ENCODE peak calls at places on chromosomes 4 and X, in seven cellular contexts. M is naive thymus-derived CD4-positive, alpha-beta T cell; E is left ventricle myocardium inferior; K is neuronal stem cell; Q is effector memory CD4-positive, alpha-beta T cell; G is lung; L is AG04450. R is an unnamed sample.

GRCh38 chr4:99885063-99885664 is 9.1 kb downstream of the LAMTOR3 start:
- DNase-seq in M (peak; percentile 54), E (no peak), K (no peak), Q (no peak), G (no peak), L (no peak), R (no peak)

GRCh38 chr4:113355550-113356371 is 306.3 kb downstream of the ANK2 start:
- DNase-seq in M (peak; percentile 14), E (peak; percentile 22), K (no peak), Q (peak; percentile 40), G (no peak), L (peak; percentile 32), R (peak; percentile 7)

GRCh38 chrX:153635788-153636668 is 11.0 kb upstream of the DUSP9 start:
- DNase-seq in M (no peak), E (no peak), K (no peak), Q (no peak), G (no peak), L (no peak), R (no peak)

GRCh38 chr4:184536070-184536880 is 61.9 kb upstream of the IRF2 start:
- DNase-seq in M (no peak), E (no peak), K (no peak), Q (no peak), G (no peak), L (no peak), R (no peak)

GRCh38 chr4:84418032-84418709 is 80.9 kb downstream of the NKX6-1 start:
- DNase-seq in M (no peak), E (no peak), K (no peak), Q (no peak), G (no peak), L (no peak), R (no peak)

GRCh38 chrX:13579696-13580095 is 10.3 kb downstream of the EGFL6 start:
- DNase-seq in M (no peak), E (no peak), K (no peak), Q (no peak), G (no peak), L (no peak), R (no peak)

GRCh38 chr4:178970433-178971140 is 1528.3 kb upstream of the AGA start:
- DNase-seq in M (no peak), E (no peak), K (no peak), Q (no peak), G (no peak), L (no peak), R (no peak)

GRCh38 chrX:127702527-127702926 is 349.7 kb downstream of the ACTRT1 start:
- DNase-seq in M (no peak), E (no peak), K (no peak), Q (no peak), G (no peak), L (no peak), R (no peak)

GRCh38 chrX:69155786-69156520 is 9.3 kb downstream of the PJA1 start:
- DNase-seq in M (no peak), E (no peak), K (no peak), Q (no peak), G (no peak), L (no peak), R (no peak)

GRCh38 chr4:183636923-183637322 is 22.1 kb downstream of the RWDD4 start:
- DNase-seq in M (no peak), E (no peak), K (no peak), Q (no peak), G (no peak), L (no peak), R (no peak)

GRCh38 chr4:179353791-179354190 is 1911.6 kb upstream of the AGA start:
- DNase-seq in M (no peak), E (no peak), K (no peak), Q (no peak), G (no peak), L (no peak), R (no peak)

GRCh38 chr4:152659806-152660205 is 20.0 kb downstream of the TMEM154 start:
- DNase-seq in M (no peak), E (no peak), K (no peak), Q (no peak), G (no peak), L (no peak), R (no peak)

GRCh38 chr4:4819213-4819606 is 40.3 kb upstream of the MSX1 start:
- DNase-seq in M (no peak), E (no peak), K (no peak), Q (no peak), G (no peak), L (no peak), R (no peak)

GRCh38 chr4:4821577-4821976 is 37.9 kb upstream of the MSX1 start:
- DNase-seq in M (no peak), E (no peak), K (no peak), Q (no peak), G (no peak), L (no peak), R (no peak)

GRCh38 chr4:4818440-4819212 is 40.8 kb upstream of the MSX1 start:
- DNase-seq in M (no peak), E (no peak), K (no peak), Q (no peak), G (no peak), L (no peak), R (no peak)

GRCh38 chr4:4820264-4820663 is 39.2 kb upstream of the MSX1 start:
- DNase-seq in M (no peak), E (no peak), K (no peak), Q (no peak), G (no peak), L (no peak), R (no peak)

DNA sequence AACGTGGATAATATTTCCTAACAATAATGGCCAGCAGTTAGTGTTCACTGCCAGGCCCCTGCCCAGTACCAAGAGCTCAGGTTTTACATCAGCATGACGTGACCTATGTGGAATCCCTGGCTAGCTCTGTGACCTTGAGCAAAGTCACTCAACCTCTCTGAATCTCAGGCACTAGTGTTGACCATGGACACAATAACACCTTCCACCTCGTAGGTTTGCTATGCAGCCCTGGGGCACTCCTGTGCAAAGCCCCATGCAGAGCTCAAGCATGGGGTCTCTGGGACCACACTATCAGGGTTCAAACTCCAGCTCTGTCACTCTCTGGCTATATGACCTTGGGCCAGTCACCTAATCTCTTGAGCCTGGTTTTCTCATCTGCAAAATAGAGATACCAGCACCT is 38.7 kb upstream of the MSX1 start:
- DNase-seq in M (no peak), E (no peak), K (no peak), Q (no peak), G (no peak), L (no peak), R (no peak)
- H3K9me3 ChIP-seq in M (no peaks in the 10 kb centered on the region), E (peaks cover 30% of the 10 kb centered on the region), K (peaks cover 4% of the 10 kb centered on the region), Q (no peaks in the 10 kb centered on the region), G (peaks cover 23% of the 10 kb centered on the region), L (no peaks in the 10 kb centered on the region), R (no peaks in the 10 kb centered on the region)

DNA sequence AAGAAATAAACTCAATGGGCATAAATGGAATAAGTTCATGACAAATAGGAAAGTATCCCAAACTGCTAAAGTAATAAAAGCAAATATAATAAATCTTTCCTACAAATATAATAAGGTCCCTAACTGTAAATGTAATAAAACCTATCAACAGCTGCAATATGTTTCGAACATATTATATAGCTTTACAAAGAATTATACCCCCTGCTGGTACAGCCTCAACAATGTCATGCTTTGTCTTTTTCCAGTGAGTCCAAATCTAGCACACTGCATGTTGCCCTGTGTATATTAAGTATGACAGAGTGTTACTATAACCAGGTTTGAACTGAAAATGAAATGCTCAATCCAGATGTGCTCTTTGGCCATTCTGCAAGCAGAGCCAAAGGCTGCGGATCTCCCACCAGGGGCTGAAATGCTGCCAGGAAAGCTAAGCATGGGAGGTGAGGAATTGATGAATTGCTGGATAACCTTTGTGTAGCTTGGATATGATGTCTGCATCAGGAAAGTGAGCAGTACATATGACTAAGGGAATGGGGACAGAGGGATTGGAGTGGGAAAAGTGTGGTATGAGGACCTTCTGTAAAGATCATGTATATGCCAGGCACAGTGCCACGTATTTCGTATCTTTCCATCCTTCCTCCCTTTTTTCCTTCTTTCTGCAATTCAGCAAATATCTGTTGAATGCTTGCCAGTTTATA is 954.5 kb upstream of the LCORL start:
- DNase-seq in M (no peak), E (no peak), K (no peak), Q (no peak), G (no peak), L (no peak), R (no peak)
- H3K9me3 ChIP-seq in M (no peaks in the 10 kb centered on the region), E (peaks cover 14% of the 10 kb centered on the region), K (peaks cover under 1% of the 10 kb centered on the region), Q (no peaks in the 10 kb centered on the region), G (no peaks in the 10 kb centered on the region), L (no peaks in the 10 kb centered on the region), R (no peaks in the 10 kb centered on the region)

DNA sequence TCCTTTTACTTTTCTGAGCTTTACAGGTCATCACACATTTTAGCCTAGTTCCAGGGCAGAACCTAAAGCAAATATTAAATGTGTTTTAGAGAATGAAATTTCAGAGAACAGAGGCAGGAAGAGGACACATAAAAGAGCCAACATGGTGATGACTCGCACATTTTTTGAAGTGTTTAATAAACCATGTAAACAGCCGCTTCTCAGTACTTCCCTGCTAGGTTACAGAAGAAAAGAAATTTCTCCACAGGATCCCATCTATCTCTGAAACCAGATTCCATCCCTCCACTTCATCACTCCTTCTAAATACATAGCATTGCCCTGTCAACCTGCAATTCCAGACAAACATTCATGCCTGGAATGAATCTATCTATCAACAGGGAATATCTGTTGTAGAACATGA is 949.5 kb upstream of the PCDH7 start:
- DNase-seq in M (no peak), E (no peak), K (no peak), Q (no peak), G (no peak), L (no peak), R (no peak)
- H3K9me3 ChIP-seq in M (no peaks in the 10 kb centered on the region), E (peaks cover 38% of the 10 kb centered on the region), K (no peaks in the 10 kb centered on the region), Q (no peaks in the 10 kb centered on the region), G (no peaks in the 10 kb centered on the region), L (no peaks in the 10 kb centered on the region), R (no peaks in the 10 kb centered on the region)

GRCh38 chr4:4783847-4784246 is 75.6 kb upstream of the MSX1 start:
- DNase-seq in M (no peak), E (no peak), K (no peak), Q (no peak), G (no peak), L (no peak), R (no peak)
- H3K9me3 ChIP-seq in M (no peaks in the 10 kb centered on the region), E (peaks cover 14% of the 10 kb centered on the region), K (peaks cover 6% of the 10 kb centered on the region), Q (peaks cover 4% of the 10 kb centered on the region), G (peaks cover 13% of the 10 kb centered on the region), L (peaks cover 7% of the 10 kb centered on the region), R (peaks cover 3% of the 10 kb centered on the region)

DNA sequence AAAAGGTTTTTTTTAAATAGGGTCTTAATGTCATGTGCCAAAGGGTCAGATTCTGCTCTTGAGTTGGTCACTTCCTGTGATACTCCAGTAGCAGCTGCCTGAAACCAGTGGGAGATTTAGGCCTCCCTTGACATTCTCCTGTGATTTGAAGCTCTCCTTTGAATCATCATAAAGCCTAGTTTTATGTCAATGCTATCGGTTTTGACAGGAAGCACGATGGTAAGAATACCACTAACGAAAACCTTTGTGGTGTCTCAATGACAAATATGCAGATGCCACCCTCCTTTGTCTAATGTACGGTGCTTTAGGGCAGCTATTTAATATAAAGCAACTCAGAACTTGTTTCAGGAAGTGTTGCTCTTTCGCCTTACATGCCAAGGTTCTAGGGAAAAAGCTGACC is 44.2 kb downstream of the CCNI start:
- DNase-seq in M (peak; percentile 31), E (no peak), K (no peak), Q (no peak), G (no peak), L (no peak), R (no peak)
- H3K9me3 ChIP-seq in M (no peaks in the 10 kb centered on the region), E (no peaks in the 10 kb centered on the region), K (no peaks in the 10 kb centered on the region), Q (no peaks in the 10 kb centered on the region), G (no peaks in the 10 kb centered on the region), L (no peaks in the 10 kb centered on the region), R (no peaks in the 10 kb centered on the region)

DNA sequence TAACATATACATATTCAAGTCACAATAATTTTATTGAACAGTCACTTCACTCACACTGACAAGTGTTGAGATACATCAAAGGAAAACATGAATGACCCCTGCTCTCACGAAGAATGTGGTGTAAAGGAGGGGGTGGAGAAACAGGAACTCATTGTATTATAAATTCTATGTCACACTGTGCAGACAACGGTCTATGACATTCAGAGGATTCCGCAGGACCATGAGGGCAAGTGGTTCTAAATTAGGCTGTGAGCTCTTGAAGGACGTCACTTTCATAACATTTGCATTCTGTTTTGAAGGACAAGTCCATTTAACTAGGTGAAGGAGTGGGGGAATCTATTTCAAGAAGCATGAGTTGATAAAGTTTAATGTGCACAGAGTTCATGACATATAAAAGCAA is 415.2 kb upstream of the HS3ST1 start:
- DNase-seq in M (no peak), E (no peak), K (no peak), Q (no peak), G (no peak), L (no peak), R (no peak)
- H3K9me3 ChIP-seq in M (no peaks in the 10 kb centered on the region), E (no peaks in the 10 kb centered on the region), K (no peaks in the 10 kb centered on the region), Q (no peaks in the 10 kb centered on the region), G (no peaks in the 10 kb centered on the region), L (no peaks in the 10 kb centered on the region), R (no peaks in the 10 kb centered on the region)